ENCODE peak calls at places on chromosomes 11 and 22, in nine cellular contexts. N is Peyer's patch; P is stimulated activated CD4-positive, alpha-beta T cell treated with anti-CD3 and anti-CD28 coated beads, Interleukin-4, amount 100 ng/mL, for 1 hour; S is psoas muscle; W is CD8-positive, alpha-beta memory T cell; V is NB4; A is HTR-8/SVneo; G is GDM1; H is head of caudate nucleus. R is an unnamed sample.

GRCh38 chr22:31604137-31604705 is 57.8 kb downstream of the PISD start:
- DNase-seq in S (no peak), A (no peak), G (no peak), P (no peak), V (no peak), W (no peak), N (no peak), H (no peak), R (no peak)

GRCh38 chr11:116224154-116224888 is 548.5 kb downstream of the BUD13 start:
- DNase-seq in N (peak; percentile 73), W (peak; percentile 31), P (peak; percentile 25), A (peak; percentile 25), H (peak; percentile 51), G (no peak), S (no peak), V (peak; percentile 45), R (no peak)

GRCh38 chr22:44341431-44342346 is 28.9 kb upstream of the SHISAL1 start:
- DNase-seq in G (no peak), W (no peak), S (no peak), A (no peak), H (no peak), P (no peak), V (no peak), N (no peak), R (no peak)

GRCh38 chr11:86805873-86806310 is 5.5 kb downstream of the PRSS23 start:
- DNase-seq in P (no peak), W (peak; percentile 21), V (no peak), S (no peak), G (no peak), N (no peak), H (no peak), A (no peak), R (no peak)

GRCh38 chr22:22928666-22929380 is 41.2 kb downstream of the IGLL5 start:
- DNase-seq in S (peak; percentile 56), G (peak; percentile 99), H (no peak), V (peak; percentile 97), P (peak; percentile 7), W (peak; percentile 13), N (peak; percentile 86), A (no peak), R (no peak)

GRCh38 chr11:117657801-117658200 is 139.2 kb downstream of the DSCAML1 start:
- DNase-seq in P (no peak), H (peak; percentile 62), V (no peak), S (no peak), A (no peak), G (no peak), W (no peak), N (no peak), R (no peak)

GRCh38 chr11:57777969-57778317 is 16.3 kb downstream of the CTNND1 start:
- DNase-seq in V (no peak), G (no peak), S (no peak), W (no peak), A (no peak), P (no peak), N (peak; percentile 85), H (no peak), R (no peak)

GRCh38 chr22:44703269-44703870 is 1.4 kb downstream of the PRR5 start:
- DNase-seq in P (no peak), H (no peak), S (no peak), A (no peak), W (no peak), V (no peak), G (no peak), N (no peak), R (no peak)

GRCh38 chr11:12540075-12540685 is 134.0 kb upstream of the TEAD1 start:
- DNase-seq in S (no peak), P (no peak), N (no peak), H (no peak), A (no peak), V (no peak), W (no peak), G (no peak), R (no peak)

GRCh38 chr22:25282671-25283561 is 63.5 kb downstream of the CRYBB2 start:
- DNase-seq in W (no peak), N (no peak), H (no peak), G (no peak), V (no peak), S (no peak), A (no peak), P (no peak), R (no peak)

GRCh38 chr22:41782751-41783150 is 17.7 kb upstream of the CCDC134 start:
- DNase-seq in N (no peak), W (no peak), H (no peak), A (no peak), G (no peak), V (no peak), P (no peak), S (no peak), R (no peak)

GRCh38 chr11:128467610-128468041 is 119.7 kb downstream of the ETS1 start:
- DNase-seq in G (no peak), V (no peak), N (peak; percentile 72), H (no peak), S (peak; percentile 60), P (peak; percentile 46), W (no peak), A (peak; percentile 73), R (no peak)

R was measured in naive thymus-derived CD4-positive, alpha-beta T cell.